ENCODE peak calls at places on chromosomes 1 and 21, in four cellular contexts. V is A549, I is IMR-90, J is HCT116. Z is an unnamed sample.

GRCh38 chr1:119966020-119966419 is 69.7 kb upstream of the ADAM30 start:
- DNase-seq in J (no peak), V (no peak), I (peak; percentile 90), Z (no peak)

GRCh38 chr1:9874959-9875635 is 35.0 kb downstream of the CTNNBIP1 start:
- DNase-seq in V (peak; percentile 51), J (no peak), I (peak; percentile 67), Z (peak; percentile 71)

GRCh38 chr1:116987256-116987555 is 14.4 kb upstream of the CD101 start:
- DNase-seq in I (no peak), V (no peak), J (no peak), Z (no peak)

GRCh38 chr1:229258031-229258850 is 12.7 kb upstream of the RAB4A start:
- DNase-seq in I (peak; percentile 72), V (peak; percentile 72), J (peak; percentile 60), Z (peak; percentile 71)

GRCh38 chr1:2496087-2496622 is 20.1 kb downstream of the PLCH2 start:
- DNase-seq in V (no peak), J (no peak), I (no peak), Z (no peak)

GRCh38 chr1:222769968-222770620 is 33.1 kb downstream of the FAM177B start:
- DNase-seq in I (no peak), V (no peak), J (no peak), Z (peak; percentile 57)

GRCh38 chr1:185144233-185144632 is 12.5 kb downstream of the TRMT1L start:
- DNase-seq in J (no peak), I (peak; percentile 65), V (no peak), Z (peak; percentile 8)

GRCh38 chr1:182666736-182667135 is 17.7 kb downstream of the RGS8 start:
- DNase-seq in I (peak; percentile 4), V (no peak), J (no peak), Z (no peak)

GRCh38 chr1:206062464-206062863 is 9.5 kb downstream of the RHEX start:
- DNase-seq in J (no peak), V (no peak), I (no peak), Z (no peak)

GRCh38 chr1:2803086-2803930 is 1.8 kb upstream of the TTC34 start:
- DNase-seq in V (no peak), I (no peak), J (no peak), Z (no peak)

GRCh38 chr1:31646259-31646960 is 1.7 kb upstream of the PEF1 start:
- DNase-seq in J (no peak), I (no peak), V (no peak), Z (no peak)

GRCh38 chr1:36885537-36886441 is 148.5 kb downstream of the GRIK3 start:
- DNase-seq in I (no peak), V (no peak), J (no peak), Z (no peak)

GRCh38 chr1:64956733-64957441 is 9.5 kb downstream of the JAK1 start:
- DNase-seq in J (no peak), I (no peak), V (no peak), Z (no peak)

GRCh38 chr1:228094432-228095016 is 8.6 kb downstream of the C1orf35 start:
- DNase-seq in J (no peak), V (no peak), I (no peak), Z (no peak)

GRCh38 chr21:25790122-25790951 is 55.6 kb downstream of the GABPA start:
- DNase-seq in J (peak; percentile 34), I (peak; percentile 41), V (peak; percentile 44), Z (peak; percentile 63)

GRCh38 chr1:77370161-77370560 is 88.3 kb downstream of the AK5 start:
- DNase-seq in J (no peak), V (no peak), I (peak; percentile 64), Z (no peak)

GRCh38 chr1:207495816-207496792 is at the start of gene CR1:
- DNase-seq in I (no peak), V (no peak), J (no peak), Z (no peak)

GRCh38 chr1:221241592-221241991 is 362.3 kb downstream of the HLX start:
- DNase-seq in J (no peak), V (no peak), I (no peak), Z (no peak)

GRCh38 chr1:221743416-221744208 is 1.7 kb upstream of the DUSP10 start:
- DNase-seq in V (no peak), J (no peak), I (no peak), Z (peak; percentile 30)

GRCh38 chr1:86915737-86916235 is 1.4 kb downstream of the HS2ST1 start:
- DNase-seq in I (no peak), J (no peak), V (no peak), Z (no peak)

GRCh38 chr1:13990939-13991338 is 291.0 kb downstream of the PRDM2 start:
- DNase-seq in I (no peak), J (no peak), V (no peak), Z (no peak)

GRCh38 chr1:116157096-116157495 is 45.9 kb downstream of the MAB21L3 start:
- DNase-seq in J (no peak), V (no peak), I (no peak), Z (no peak)

GRCh38 chr1:154198756-154199562 is 7.1 kb upstream of the TPM3 start:
- DNase-seq in V (peak; percentile 73), J (no peak), I (peak; percentile 69), Z (peak; percentile 78)

GRCh38 chr1:162632234-162632666 is at the start of gene DDR2:
- DNase-seq in V (no peak), I (peak; percentile 96), J (no peak), Z (peak; percentile 81)

GRCh38 chr21:32578107-32578691 is 7.1 kb downstream of the TCP10L start:
- DNase-seq in I (peak; percentile 9), J (peak; percentile 18), V (peak; percentile 32), Z (peak; percentile 22)

GRCh38 chr1:165616054-165616612 is 14.9 kb upstream of the MGST3 start:
- DNase-seq in J (no peak), I (no peak), V (no peak), Z (no peak)

GRCh38 chr1:101364370-101365120 is 127.7 kb downstream of the S1PR1 start:
- DNase-seq in J (no peak), V (no peak), I (peak; percentile 9), Z (no peak)

GRCh38 chr1:41758904-41759548 is 159.7 kb downstream of the HIVEP3 start:
- DNase-seq in V (no peak), J (no peak), I (peak; percentile 93), Z (peak; percentile 9)

GRCh38 chr1:47374501-47374900 is 40.9 kb downstream of the CMPK1 start:
- DNase-seq in I (peak; percentile 72), V (no peak), J (no peak), Z (no peak)

GRCh38 chr21:29145354-29145782 is 14.9 kb downstream of the MAP3K7CL start:
- DNase-seq in I (peak; percentile 95), V (peak; percentile 17), J (no peak), Z (peak; percentile 96)

GRCh38 chr21:43190544-43191340 is 21.9 kb downstream of the CRYAA start:
- DNase-seq in J (no peak), V (no peak), I (no peak), Z (no peak)

GRCh38 chr21:43187715-43188114 is 18.9 kb downstream of the CRYAA start:
- DNase-seq in V (no peak), J (no peak), I (no peak), Z (no peak)

GRCh38 chr21:43188181-43188580 is 19.4 kb downstream of the CRYAA start:
- DNase-seq in V (no peak), I (no peak), J (no peak), Z (no peak)

GRCh38 chr21:43189936-43190335 is 21.1 kb downstream of the CRYAA start:
- DNase-seq in I (no peak), J (no peak), V (no peak), Z (no peak)

DNA sequence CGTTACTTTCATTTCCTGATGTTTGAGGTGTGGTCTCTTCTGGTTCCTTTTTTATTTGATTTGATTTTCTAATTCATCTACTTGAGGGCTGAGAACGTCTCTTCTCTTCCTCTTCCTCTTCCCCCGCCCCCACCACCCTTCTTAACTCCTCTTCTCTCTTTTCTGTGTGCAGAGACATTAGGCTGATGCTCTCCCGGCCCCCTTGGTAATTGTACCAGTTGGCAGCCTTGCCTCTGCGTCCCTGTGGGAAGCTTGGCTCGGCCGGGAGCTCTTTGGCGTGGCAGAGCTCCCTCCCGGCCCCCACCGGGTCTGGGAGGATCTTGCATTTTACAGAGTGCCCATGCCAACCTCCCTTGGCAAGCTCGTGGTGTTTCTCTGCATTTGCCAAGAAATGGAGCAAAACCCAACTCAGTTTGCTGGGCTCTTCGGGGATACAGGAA is 19.9 kb downstream of the CRYAA start:
- DNase-seq in V (no peak), I (no peak), J (no peak), Z (no peak)
- H3K4me2 ChIP-seq in V (no peak overlapping the region), I (no peak overlapping the region), J (no peak overlapping the region), Z (no peak overlapping the region)

DNA sequence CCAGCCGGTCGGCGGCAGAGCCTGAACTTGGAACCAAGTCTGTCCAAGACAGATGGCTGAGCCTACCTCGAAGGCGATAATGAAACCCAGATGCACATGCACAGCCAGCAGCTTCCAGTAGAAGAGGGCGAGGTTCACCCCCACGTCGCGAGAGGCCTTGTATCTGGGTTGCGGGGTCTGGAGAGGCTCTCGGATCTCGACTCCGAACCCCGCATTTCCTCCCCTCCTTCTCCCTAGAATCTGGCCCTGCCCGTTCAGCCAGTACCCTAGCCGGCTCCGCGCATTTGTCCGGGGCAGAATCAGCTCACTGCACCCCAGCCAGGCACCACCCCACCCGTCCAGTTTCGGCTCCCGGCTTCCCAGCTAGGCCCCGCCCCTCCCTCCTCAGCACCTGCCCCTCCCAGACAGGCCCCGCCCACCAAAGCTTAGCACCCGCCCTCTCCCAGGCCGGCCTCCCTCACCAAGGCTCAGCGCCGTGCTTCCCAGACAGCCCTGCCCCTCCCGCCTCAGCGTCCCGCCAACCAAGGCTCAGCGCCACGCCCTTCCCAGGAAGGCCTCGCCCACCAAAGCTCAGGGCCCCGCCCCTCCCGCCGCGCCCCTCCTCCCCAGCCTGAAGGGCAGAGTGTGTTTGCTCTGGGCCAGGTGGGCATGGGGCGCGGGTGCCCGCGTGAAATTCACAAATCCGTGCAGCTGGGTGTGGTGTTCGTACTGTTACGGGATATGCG is 4.8 kb upstream of the ARHGEF19 start:
- DNase-seq in J (peak; percentile 96), I (peak; percentile 93), V (peak; percentile 96), Z (peak; percentile 96)
- TF ChIP-seq POLR2A in J (no peak), I (no peak), V (no peak), Z (no peak)

DNA sequence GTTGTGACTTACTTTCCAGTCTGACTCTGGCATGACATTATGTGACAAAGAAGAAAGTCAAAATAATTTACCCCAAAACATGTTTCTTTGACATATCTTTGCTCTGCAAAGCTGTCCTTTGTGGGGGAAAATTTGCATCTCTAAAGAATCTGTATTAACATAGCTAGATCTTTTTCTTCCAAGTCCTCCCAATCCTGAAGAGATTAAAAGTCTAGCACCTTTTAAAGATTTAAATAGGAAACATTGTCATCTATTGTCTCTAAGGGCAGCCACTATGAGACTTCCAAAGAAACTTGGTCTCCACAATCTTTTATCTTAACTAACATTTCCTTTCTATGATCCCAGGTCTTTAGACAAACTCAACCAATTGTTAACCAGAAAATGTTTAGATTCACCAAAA is 16.0 kb downstream of the LRRC3 start:
- DNase-seq in J (no peak), V (no peak), I (no peak), Z (no peak)
- H3K4me2 ChIP-seq in J (no peak overlapping the region), V (no peak overlapping the region), I (no peak overlapping the region), Z (no peak overlapping the region)

DNA sequence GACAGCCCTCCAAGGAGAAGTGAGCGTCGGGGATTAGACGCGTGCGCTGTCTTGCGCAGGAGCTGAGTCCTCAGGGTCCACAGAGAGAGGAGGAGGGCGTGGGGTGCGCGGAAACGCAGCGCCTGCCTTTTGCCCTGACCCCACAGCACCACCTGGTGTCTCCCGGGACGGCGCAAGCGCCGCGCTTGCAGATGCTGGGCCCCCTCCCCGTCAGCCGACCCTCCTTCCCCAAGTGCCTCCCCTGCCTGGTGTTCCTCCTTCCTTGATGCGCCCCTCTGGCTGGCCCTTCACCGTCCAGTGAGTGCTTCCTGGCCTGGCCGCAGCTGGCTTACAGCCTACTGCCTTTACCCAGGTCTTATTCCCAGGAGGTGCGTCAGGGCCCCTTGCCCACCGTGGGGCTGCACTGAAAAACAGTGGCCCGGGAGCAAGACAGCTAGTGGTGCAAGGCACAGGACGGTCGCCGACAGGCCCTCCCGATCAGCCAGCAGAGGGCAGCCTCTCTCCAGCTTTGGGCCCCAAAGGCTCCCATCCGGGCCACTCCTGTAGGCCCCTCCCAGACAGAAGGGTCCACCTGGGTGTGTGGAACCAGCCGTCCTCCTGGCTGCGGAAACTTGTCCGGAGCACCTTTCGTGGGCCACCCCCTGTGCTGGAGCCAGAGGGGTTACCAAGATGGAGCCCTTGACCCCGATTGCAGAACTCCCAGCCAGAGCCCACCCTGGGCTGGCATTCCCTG is 12.9 kb upstream of the PHLDA3 start:
- DNase-seq in J (peak; percentile 76), V (peak; percentile 86), I (peak; percentile 73), Z (peak; percentile 80)
- TF ChIP-seq POLR2A in J (no peak), V (no peak), I (no peak), Z (no peak)

Z was measured in endothelial cell of umbilical vein.